ENCODE peak calls at places on chromosomes 6 and 20, in five cellular contexts. W is NCI-H2171, B is amniotic stem cell, G is NCI-H1694 treated with DMSO at 0.1 percent for 48 hours, R is G401. I is an unnamed sample.

GRCh38 chr6:159646136-159646535 is 46.9 kb downstream of the SOD2 start:
- DNase-seq in W (no peak), R (no peak), G (no peak), B (no peak), I (no peak)

GRCh38 chr6:104537185-104537584 is 322.5 kb downstream of the HACE1 start:
- DNase-seq in B (peak), G (no peak), W (no peak), R (no peak), I (no peak)

GRCh38 chr20:58708246-58708931 is 15.8 kb downstream of the NPEPL1 start:
- DNase-seq in W (no peak), G (no peak), B (no peak), R (no peak), I (no peak)

GRCh38 chr20:46400253-46400652 is 6.2 kb downstream of the ELMO2 start:
- DNase-seq in R (peak), B (peak), W (no peak), G (no peak), I (peak)

GRCh38 chr6:32108094-32108627 is 977 bp downstream of the TNXB start:
- DNase-seq in W (no peak), R (no peak), B (peak), G (no peak), I (no peak)

GRCh38 chr6:1629316-1629715 is 19.6 kb downstream of the FOXC1 start:
- DNase-seq in W (no peak), R (no peak), G (no peak), B (no peak), I (no peak)

GRCh38 chr20:49446808-49447207 is 35.7 kb downstream of the KCNB1 start:
- DNase-seq in W (no peak), G (no peak), R (no peak), B (no peak), I (peak)

GRCh38 chr20:32067234-32067821 is 15.3 kb downstream of the HCK start:
- DNase-seq in B (peak), W (no peak), G (peak), R (peak), I (no peak)

GRCh38 chr20:41475507-41475906 is 108.9 kb upstream of the EMILIN3 start:
- DNase-seq in G (no peak), W (no peak), R (no peak), B (no peak), I (no peak)

GRCh38 chr6:149031545-149032317 is 284.9 kb downstream of the UST start:
- DNase-seq in G (no peak), B (no peak), W (no peak), R (no peak), I (no peak)

GRCh38 chr6:103675807-103676406 is 1183.8 kb downstream of the HACE1 start:
- DNase-seq in W (no peak), G (no peak), R (no peak), B (no peak), I (no peak)

GRCh38 chr20:63138855-63139341 is 77.0 kb downstream of the YTHDF1 start:
- DNase-seq in B (no peak), G (no peak), W (no peak), R (no peak), I (no peak)

GRCh38 chr6:1724616-1725015 is 114.9 kb downstream of the FOXC1 start:
- DNase-seq in R (no peak), W (no peak), B (no peak), G (no peak), I (no peak)

GRCh38 chr6:3732345-3733141 is 19.0 kb downstream of the PXDC1 start:
- DNase-seq in G (peak), W (peak), R (peak), B (peak), I (peak)

GRCh38 chr6:53811082-53811481 is 16.3 kb downstream of the LRRC1 start:
- DNase-seq in W (no peak), G (no peak), B (no peak), R (no peak), I (no peak)

GRCh38 chr6:128388380-128388779 is 132.0 kb downstream of the PTPRK start:
- DNase-seq in R (no peak), G (no peak), B (no peak), W (no peak), I (no peak)

GRCh38 chr20:34907616-34908469 is 31.4 kb downstream of the ACSS2 start:
- DNase-seq in W (peak), G (peak), R (peak), B (peak), I (peak)

GRCh38 chr6:7215140-7215539 is 97.9 kb downstream of the SSR1 start:
- DNase-seq in W (no peak), B (no peak), G (no peak), R (no peak), I (no peak)

GRCh38 chr20:32440758-32441078 is 82.6 kb downstream of the ASXL1 start:
- DNase-seq in B (no peak), G (no peak), W (no peak), R (no peak), I (no peak)

GRCh38 chr6:157514659-157515496 is 133.9 kb downstream of the ZDHHC14 start:
- DNase-seq in G (no peak), R (peak), B (peak), W (no peak), I (no peak)

GRCh38 chr6:63899550-63899949 is 263.9 kb downstream of the PHF3 start:
- DNase-seq in W (no peak), G (no peak), B (no peak), R (no peak), I (no peak)

GRCh38 chr20:35271904-35272303 is 6.0 kb downstream of the MMP24OS start:
- DNase-seq in W (no peak), G (no peak), B (no peak), R (no peak), I (no peak)

GRCh38 chr6:111788779-111789276 is 84.4 kb downstream of the FYN start:
- DNase-seq in G (no peak), B (no peak), W (peak), R (no peak), I (no peak)

GRCh38 chr20:3592931-3593330 is 70.3 kb downstream of the GFRA4 start:
- DNase-seq in W (no peak), B (no peak), G (no peak), R (no peak), I (no peak)

GRCh38 chr6:159117031-159117430 is 52.2 kb upstream of the FNDC1 start:
- DNase-seq in R (peak), W (no peak), B (no peak), G (no peak), I (no peak)

GRCh38 chr6:30814137-30815084 is 69.9 kb upstream of the DDR1 start:
- DNase-seq in W (no peak), R (no peak), B (peak), G (no peak), I (no peak)

GRCh38 chr20:58818585-58819285 is 32.0 kb downstream of the GNAS-AS1 start:
- DNase-seq in B (peak), G (no peak), W (no peak), R (no peak), I (no peak)

GRCh38 chr20:10560681-10561080 is 113.1 kb downstream of the JAG1 start:
- DNase-seq in R (no peak), G (no peak), B (no peak), W (no peak), I (no peak)

GRCh38 chr6:38509713-38510112 is 130.0 kb downstream of the BTBD9 start:
- DNase-seq in G (no peak), B (no peak), W (no peak), R (no peak), I (no peak)

GRCh38 chr6:107957909-107958688 is at the start of gene SEC63:
- DNase-seq in G (peak), B (peak), R (peak), W (peak), I (peak)

GRCh38 chr6:87755697-87756671 is 54.0 kb upstream of the AKIRIN2 start:
- DNase-seq in B (no peak), G (no peak), W (no peak), R (no peak), I (peak)